ENCODE peak calls at places on chromosomes 16 and 17, in four cellular contexts. One of them, this sample, is unnamed.

GRCh38 chr16:66953462-66954096 is 7.5 kb upstream of the CES3 start:
- DNase-seq in cardiac fibroblast: no peak
- DNase-seq in stimulated activated CD8-positive, alpha-beta memory T cell treated with anti-CD3 and anti-CD28 coated beads, Interleukin-15, amount 100 ng/mL, for 4 hours: no peak
- DNase-seq in CD8-positive, alpha-beta memory T cell: no peak
- DNase-seq in this sample: no peak

GRCh38 chr17:81579821-81580321 is 27.7 kb upstream of the FAAP100 start:
- DNase-seq in cardiac fibroblast: peak; percentile 72
- DNase-seq in stimulated activated CD8-positive, alpha-beta memory T cell treated with anti-CD3 and anti-CD28 coated beads, Interleukin-15, amount 100 ng/mL, for 4 hours: no peak
- DNase-seq in CD8-positive, alpha-beta memory T cell: no peak
- DNase-seq in this sample: no peak

GRCh38 chr17:17130077-17130844 is 75.9 kb downstream of the PLD6 start:
- DNase-seq in cardiac fibroblast: no peak
- DNase-seq in stimulated activated CD8-positive, alpha-beta memory T cell treated with anti-CD3 and anti-CD28 coated beads, Interleukin-15, amount 100 ng/mL, for 4 hours: no peak
- DNase-seq in CD8-positive, alpha-beta memory T cell: no peak
- DNase-seq in this sample: no peak

GRCh38 chr17:17849147-17849820 is 12.5 kb upstream of the SREBF1 start:
- DNase-seq in cardiac fibroblast: peak; percentile 91
- DNase-seq in stimulated activated CD8-positive, alpha-beta memory T cell treated with anti-CD3 and anti-CD28 coated beads, Interleukin-15, amount 100 ng/mL, for 4 hours: peak; percentile 67
- DNase-seq in CD8-positive, alpha-beta memory T cell: peak; percentile 89
- DNase-seq in this sample: no peak

GRCh38 chr17:40014375-40014980 is 762 bp upstream of the CSF3 start:
- DNase-seq in cardiac fibroblast: peak; percentile 30
- DNase-seq in stimulated activated CD8-positive, alpha-beta memory T cell treated with anti-CD3 and anti-CD28 coated beads, Interleukin-15, amount 100 ng/mL, for 4 hours: no peak
- DNase-seq in CD8-positive, alpha-beta memory T cell: no peak
- DNase-seq in this sample: no peak

GRCh38 chr17:12959441-12959840 is 58.4 kb downstream of the ELAC2 start:
- DNase-seq in cardiac fibroblast: peak; percentile 31
- DNase-seq in stimulated activated CD8-positive, alpha-beta memory T cell treated with anti-CD3 and anti-CD28 coated beads, Interleukin-15, amount 100 ng/mL, for 4 hours: no peak
- DNase-seq in CD8-positive, alpha-beta memory T cell: no peak
- DNase-seq in this sample: no peak

GRCh38 chr17:3693829-3694231 is 2.1 kb downstream of the P2RX5 start:
- DNase-seq in cardiac fibroblast: no peak
- DNase-seq in stimulated activated CD8-positive, alpha-beta memory T cell treated with anti-CD3 and anti-CD28 coated beads, Interleukin-15, amount 100 ng/mL, for 4 hours: peak; percentile 20
- DNase-seq in CD8-positive, alpha-beta memory T cell: peak; percentile 48
- DNase-seq in this sample: peak; percentile 10

GRCh38 chr17:30188211-30188939 is 47.1 kb downstream of the SLC6A4 start:
- DNase-seq in cardiac fibroblast: no peak
- DNase-seq in stimulated activated CD8-positive, alpha-beta memory T cell treated with anti-CD3 and anti-CD28 coated beads, Interleukin-15, amount 100 ng/mL, for 4 hours: no peak
- DNase-seq in CD8-positive, alpha-beta memory T cell: no peak
- DNase-seq in this sample: no peak

GRCh38 chr17:76726766-76727718 is at the start of gene METTL23:
- DNase-seq in cardiac fibroblast: peak; percentile 85
- DNase-seq in stimulated activated CD8-positive, alpha-beta memory T cell treated with anti-CD3 and anti-CD28 coated beads, Interleukin-15, amount 100 ng/mL, for 4 hours: no peak
- DNase-seq in CD8-positive, alpha-beta memory T cell: peak; percentile 97
- DNase-seq in this sample: peak; percentile 89

GRCh38 chr16:87874639-87875472 is 5.5 kb upstream of the SLC7A5 start:
- DNase-seq in cardiac fibroblast: no peak
- DNase-seq in stimulated activated CD8-positive, alpha-beta memory T cell treated with anti-CD3 and anti-CD28 coated beads, Interleukin-15, amount 100 ng/mL, for 4 hours: peak; percentile 68
- DNase-seq in CD8-positive, alpha-beta memory T cell: peak; percentile 68
- DNase-seq in this sample: no peak

GRCh38 chr17:46115687-46116086 is 77.5 kb downstream of the KANSL1 start:
- DNase-seq in cardiac fibroblast: no peak
- DNase-seq in stimulated activated CD8-positive, alpha-beta memory T cell treated with anti-CD3 and anti-CD28 coated beads, Interleukin-15, amount 100 ng/mL, for 4 hours: no peak
- DNase-seq in CD8-positive, alpha-beta memory T cell: no peak
- DNase-seq in this sample: no peak

GRCh38 chr17:76736349-76737081 is 616 bp downstream of the SRSF2 start:
- DNase-seq in cardiac fibroblast: peak; percentile 75
- DNase-seq in stimulated activated CD8-positive, alpha-beta memory T cell treated with anti-CD3 and anti-CD28 coated beads, Interleukin-15, amount 100 ng/mL, for 4 hours: peak; percentile 55
- DNase-seq in CD8-positive, alpha-beta memory T cell: peak; percentile 78
- DNase-seq in this sample: peak; percentile 60

GRCh38 chr16:73154063-73154870 is 106.3 kb upstream of the ZFHX3 start:
- DNase-seq in cardiac fibroblast: peak; percentile 70
- DNase-seq in stimulated activated CD8-positive, alpha-beta memory T cell treated with anti-CD3 and anti-CD28 coated beads, Interleukin-15, amount 100 ng/mL, for 4 hours: no peak
- DNase-seq in CD8-positive, alpha-beta memory T cell: no peak
- DNase-seq in this sample: no peak

GRCh38 chr16:60991886-60992285 is 1044.4 kb downstream of the CDH8 start:
- DNase-seq in cardiac fibroblast: no peak
- DNase-seq in stimulated activated CD8-positive, alpha-beta memory T cell treated with anti-CD3 and anti-CD28 coated beads, Interleukin-15, amount 100 ng/mL, for 4 hours: no peak
- DNase-seq in CD8-positive, alpha-beta memory T cell: no peak
- DNase-seq in this sample: no peak

GRCh38 chr16:82900611-82901010 is 273.8 kb downstream of the CDH13 start:
- DNase-seq in cardiac fibroblast: peak; percentile 3
- DNase-seq in stimulated activated CD8-positive, alpha-beta memory T cell treated with anti-CD3 and anti-CD28 coated beads, Interleukin-15, amount 100 ng/mL, for 4 hours: no peak
- DNase-seq in CD8-positive, alpha-beta memory T cell: no peak
- DNase-seq in this sample: no peak

GRCh38 chr17:81640011-81640410 is 3.0 kb downstream of the TSPAN10 start:
- DNase-seq in cardiac fibroblast: no peak
- DNase-seq in stimulated activated CD8-positive, alpha-beta memory T cell treated with anti-CD3 and anti-CD28 coated beads, Interleukin-15, amount 100 ng/mL, for 4 hours: no peak
- DNase-seq in CD8-positive, alpha-beta memory T cell: no peak
- DNase-seq in this sample: no peak

GRCh38 chr16:89491238-89491869 is 993 bp upstream of the ANKRD11 start:
- DNase-seq in cardiac fibroblast: no peak
- DNase-seq in stimulated activated CD8-positive, alpha-beta memory T cell treated with anti-CD3 and anti-CD28 coated beads, Interleukin-15, amount 100 ng/mL, for 4 hours: no peak
- DNase-seq in CD8-positive, alpha-beta memory T cell: no peak
- DNase-seq in this sample: peak; percentile 16

GRCh38 chr17:29078183-29079045 is 35.5 kb downstream of the PIPOX start:
- DNase-seq in cardiac fibroblast: peak; percentile 37
- DNase-seq in stimulated activated CD8-positive, alpha-beta memory T cell treated with anti-CD3 and anti-CD28 coated beads, Interleukin-15, amount 100 ng/mL, for 4 hours: no peak
- DNase-seq in CD8-positive, alpha-beta memory T cell: peak; percentile 39
- DNase-seq in this sample: no peak

GRCh38 chr17:66625321-66625767 is 209.6 kb upstream of the CACNG5 start:
- DNase-seq in cardiac fibroblast: peak; percentile 45
- DNase-seq in stimulated activated CD8-positive, alpha-beta memory T cell treated with anti-CD3 and anti-CD28 coated beads, Interleukin-15, amount 100 ng/mL, for 4 hours: no peak
- DNase-seq in CD8-positive, alpha-beta memory T cell: no peak
- DNase-seq in this sample: no peak

GRCh38 chr17:7022791-7023571 is at the start of gene BCL6B:
- DNase-seq in cardiac fibroblast: no peak
- DNase-seq in stimulated activated CD8-positive, alpha-beta memory T cell treated with anti-CD3 and anti-CD28 coated beads, Interleukin-15, amount 100 ng/mL, for 4 hours: no peak
- DNase-seq in CD8-positive, alpha-beta memory T cell: no peak
- DNase-seq in this sample: no peak

GRCh38 chr17:78360371-78361226 is 722 bp upstream of the SOCS3 start:
- DNase-seq in cardiac fibroblast: peak; percentile 91
- DNase-seq in stimulated activated CD8-positive, alpha-beta memory T cell treated with anti-CD3 and anti-CD28 coated beads, Interleukin-15, amount 100 ng/mL, for 4 hours: peak; percentile 67
- DNase-seq in CD8-positive, alpha-beta memory T cell: peak; percentile 89
- DNase-seq in this sample: peak; percentile 94

GRCh38 chr17:43442711-43443110 is 41.1 kb upstream of the DHX8 start:
- DNase-seq in cardiac fibroblast: peak; percentile 53
- DNase-seq in stimulated activated CD8-positive, alpha-beta memory T cell treated with anti-CD3 and anti-CD28 coated beads, Interleukin-15, amount 100 ng/mL, for 4 hours: no peak
- DNase-seq in CD8-positive, alpha-beta memory T cell: no peak
- DNase-seq in this sample: no peak

GRCh38 chr17:75910699-75911098 is 6.0 kb upstream of the MRPL38 start:
- DNase-seq in cardiac fibroblast: no peak
- DNase-seq in stimulated activated CD8-positive, alpha-beta memory T cell treated with anti-CD3 and anti-CD28 coated beads, Interleukin-15, amount 100 ng/mL, for 4 hours: no peak
- DNase-seq in CD8-positive, alpha-beta memory T cell: no peak
- DNase-seq in this sample: peak; percentile 75

GRCh38 chr16:46743232-46743719 is 4.9 kb downstream of the MYLK3 start:
- DNase-seq in cardiac fibroblast: peak; percentile 82
- DNase-seq in stimulated activated CD8-positive, alpha-beta memory T cell treated with anti-CD3 and anti-CD28 coated beads, Interleukin-15, amount 100 ng/mL, for 4 hours: no peak
- DNase-seq in CD8-positive, alpha-beta memory T cell: no peak
- DNase-seq in this sample: peak; percentile 20

GRCh38 chr17:50620237-50620636 is 14.4 kb upstream of the ABCC3 start:
- DNase-seq in cardiac fibroblast: no peak
- DNase-seq in stimulated activated CD8-positive, alpha-beta memory T cell treated with anti-CD3 and anti-CD28 coated beads, Interleukin-15, amount 100 ng/mL, for 4 hours: no peak
- DNase-seq in CD8-positive, alpha-beta memory T cell: no peak
- DNase-seq in this sample: no peak

GRCh38 chr17:80959330-80960036 is 32.2 kb upstream of the CHMP6 start:
- DNase-seq in cardiac fibroblast: peak; percentile 85
- DNase-seq in stimulated activated CD8-positive, alpha-beta memory T cell treated with anti-CD3 and anti-CD28 coated beads, Interleukin-15, amount 100 ng/mL, for 4 hours: no peak
- DNase-seq in CD8-positive, alpha-beta memory T cell: no peak
- DNase-seq in this sample: no peak

GRCh38 chr16:8110572-8111514 is 479.5 kb downstream of the TMEM114 start:
- DNase-seq in cardiac fibroblast: no peak
- DNase-seq in stimulated activated CD8-positive, alpha-beta memory T cell treated with anti-CD3 and anti-CD28 coated beads, Interleukin-15, amount 100 ng/mL, for 4 hours: no peak
- DNase-seq in CD8-positive, alpha-beta memory T cell: no peak
- DNase-seq in this sample: peak; percentile 40

GRCh38 chr17:2336215-2337151 is at the start of gene TSR1:
- DNase-seq in cardiac fibroblast: peak; percentile 92
- DNase-seq in stimulated activated CD8-positive, alpha-beta memory T cell treated with anti-CD3 and anti-CD28 coated beads, Interleukin-15, amount 100 ng/mL, for 4 hours: peak; percentile 82
- DNase-seq in CD8-positive, alpha-beta memory T cell: peak; percentile 92
- DNase-seq in this sample: peak; percentile 91

GRCh38 chr16:89020068-89020924 is 43.3 kb upstream of the CBFA2T3 start:
- DNase-seq in cardiac fibroblast: no peak
- DNase-seq in stimulated activated CD8-positive, alpha-beta memory T cell treated with anti-CD3 and anti-CD28 coated beads, Interleukin-15, amount 100 ng/mL, for 4 hours: no peak
- DNase-seq in CD8-positive, alpha-beta memory T cell: no peak
- DNase-seq in this sample: no peak

GRCh38 chr17:8599351-8600011 is 31.0 kb downstream of the MYH10 start:
- DNase-seq in cardiac fibroblast: no peak
- DNase-seq in stimulated activated CD8-positive, alpha-beta memory T cell treated with anti-CD3 and anti-CD28 coated beads, Interleukin-15, amount 100 ng/mL, for 4 hours: no peak
- DNase-seq in CD8-positive, alpha-beta memory T cell: no peak
- DNase-seq in this sample: no peak

GRCh38 chr16:85329059-85329812 is 217.0 kb upstream of the CIBAR2 start:
- DNase-seq in cardiac fibroblast: peak; percentile 35
- DNase-seq in stimulated activated CD8-positive, alpha-beta memory T cell treated with anti-CD3 and anti-CD28 coated beads, Interleukin-15, amount 100 ng/mL, for 4 hours: no peak
- DNase-seq in CD8-positive, alpha-beta memory T cell: no peak
- DNase-seq in this sample: no peak

GRCh38 chr16:17520567-17520966 is 49.8 kb upstream of the XYLT1 start:
- DNase-seq in cardiac fibroblast: no peak
- DNase-seq in stimulated activated CD8-positive, alpha-beta memory T cell treated with anti-CD3 and anti-CD28 coated beads, Interleukin-15, amount 100 ng/mL, for 4 hours: no peak
- DNase-seq in CD8-positive, alpha-beta memory T cell: no peak
- DNase-seq in this sample: no peak

GRCh38 chr16:83136419-83136818 is 509.6 kb downstream of the CDH13 start:
- DNase-seq in cardiac fibroblast: no peak
- DNase-seq in stimulated activated CD8-positive, alpha-beta memory T cell treated with anti-CD3 and anti-CD28 coated beads, Interleukin-15, amount 100 ng/mL, for 4 hours: no peak
- DNase-seq in CD8-positive, alpha-beta memory T cell: no peak
- DNase-seq in this sample: no peak

GRCh38 chr17:58694826-58695225 is 2.4 kb downstream of the RAD51C start:
- DNase-seq in cardiac fibroblast: no peak
- DNase-seq in stimulated activated CD8-positive, alpha-beta memory T cell treated with anti-CD3 and anti-CD28 coated beads, Interleukin-15, amount 100 ng/mL, for 4 hours: no peak
- DNase-seq in CD8-positive, alpha-beta memory T cell: no peak
- DNase-seq in this sample: no peak

GRCh38 chr16:21598676-21599157 is 660 bp upstream of the METTL9 start:
- DNase-seq in cardiac fibroblast: no peak
- DNase-seq in stimulated activated CD8-positive, alpha-beta memory T cell treated with anti-CD3 and anti-CD28 coated beads, Interleukin-15, amount 100 ng/mL, for 4 hours: no peak
- DNase-seq in CD8-positive, alpha-beta memory T cell: no peak
- DNase-seq in this sample: peak; percentile 27

GRCh38 chr17:7314719-7315569 is at the start of gene GPS2:
- DNase-seq in cardiac fibroblast: peak; percentile 83
- DNase-seq in stimulated activated CD8-positive, alpha-beta memory T cell treated with anti-CD3 and anti-CD28 coated beads, Interleukin-15, amount 100 ng/mL, for 4 hours: peak; percentile 83
- DNase-seq in CD8-positive, alpha-beta memory T cell: peak; percentile 94
- DNase-seq in this sample: peak; percentile 90

This sample was measured in RPMI8226.